ENCODE peak calls at places on chromosomes 5 and 9, in ten cellular contexts. V, X, F, K, G, C, T, Z, L and W are unnamed samples.

GRCh38 chr5:168851902-168852321 is 272.7 kb upstream of the PANK3 start:
- DNase-seq in V (no peak), X (peak), F (no peak), K (no peak), G (no peak), C (no peak), T (no peak), Z (no peak), L (peak), W (no peak)

GRCh38 chr9:80615964-80616363 is 1044.2 kb downstream of the TLE4 start:
- DNase-seq in V (no peak), X (peak), F (no peak), K (no peak), G (no peak), C (no peak), T (no peak), Z (no peak), L (peak), W (no peak)

GRCh38 chr5:173852790-173853350 is 35.3 kb upstream of the CPEB4 start:
- DNase-seq in V (no peak), X (no peak), F (no peak), K (no peak), G (no peak), C (no peak), T (no peak), Z (no peak), L (no peak), W (no peak)

GRCh38 chr5:140293091-140293996 is 9.6 kb downstream of the PFDN1 start:
- DNase-seq in V (no peak), X (no peak), F (no peak), K (no peak), G (no peak), C (no peak), T (no peak), Z (no peak), L (no peak), W (no peak)

GRCh38 chr5:51156838-51157237 is 226.4 kb upstream of the ISL1 start:
- DNase-seq in V (no peak), X (no peak), F (no peak), K (no peak), G (no peak), C (no peak), T (no peak), Z (no peak), L (no peak), W (no peak)

GRCh38 chr9:124015661-124016131 is 4.1 kb downstream of the LHX2 start:
- DNase-seq in V (no peak), X (no peak), F (no peak), K (no peak), G (no peak), C (no peak), T (no peak), Z (no peak), L (no peak), W (no peak)

GRCh38 chr5:89156226-89156625 is 273.2 kb upstream of the MEF2C start:
- DNase-seq in V (no peak), X (no peak), F (no peak), K (no peak), G (no peak), C (no peak), T (no peak), Z (no peak), L (no peak), W (no peak)

GRCh38 chr9:20981486-20981885 is 50.0 kb downstream of the HACD4 start:
- DNase-seq in V (no peak), X (peak), F (no peak), K (no peak), G (no peak), C (no peak), T (no peak), Z (no peak), L (peak), W (no peak)

GRCh38 chr9:132048191-132048590 is 31.5 kb downstream of the MED27 start:
- DNase-seq in V (no peak), X (no peak), F (no peak), K (no peak), G (no peak), C (no peak), T (no peak), Z (no peak), L (no peak), W (no peak)

GRCh38 chr9:134433101-134433500 is 106.8 kb downstream of the RXRA start:
- DNase-seq in V (no peak), X (no peak), F (no peak), K (peak), G (no peak), C (peak), T (no peak), Z (no peak), L (peak), W (no peak)